ENCODE peak calls at places on chromosome 2, in six cellular contexts. R, U, N, W, Q and Y are unnamed samples.

GRCh38 chr2:17442334-17442733 is 75.9 kb downstream of the RAD51AP2 start:
- DNase-seq in U (no peak), N (no peak), Q (no peak), W (no peak), R (no peak), Y (no peak)

GRCh38 chr2:190847504-190848201 is 33.0 kb upstream of the GLS start:
- DNase-seq in W (no peak), N (no peak), Q (no peak), R (no peak), U (peak; percentile 89), Y (no peak)

GRCh38 chr2:219997341-219997851 is 370.0 kb downstream of the SLC4A3 start:
- DNase-seq in W (no peak), U (no peak), R (peak; percentile 49), N (peak; percentile 7), Q (peak; percentile 16), Y (peak; percentile 87)

GRCh38 chr2:48954935-48955334 is 199.4 kb downstream of the FSHR start:
- DNase-seq in Q (no peak), U (no peak), W (no peak), N (no peak), R (no peak), Y (no peak)

GRCh38 chr2:174683392-174683759 is 80.9 kb downstream of the CHRNA1 start:
- DNase-seq in N (no peak), Q (no peak), W (no peak), U (peak; percentile 56), R (peak; percentile 23), Y (no peak)

GRCh38 chr2:236555486-236555885 is 14.1 kb upstream of the ACKR3 start:
- DNase-seq in U (no peak), R (no peak), W (no peak), N (no peak), Q (no peak), Y (no peak)

GRCh38 chr2:238320648-238321281 is 447 bp downstream of the TRAF3IP1 start:
- DNase-seq in N (no peak), W (no peak), R (no peak), Q (no peak), U (no peak), Y (peak; percentile 84)

GRCh38 chr2:239674101-239674980 is 273.5 kb upstream of the HDAC4 start:
- DNase-seq in Q (no peak), U (no peak), W (no peak), N (no peak), R (no peak), Y (no peak)

GRCh38 chr2:19902272-19902730 is 518 bp upstream of the TTC32 start:
- DNase-seq in W (no peak), U (no peak), N (no peak), Q (no peak), R (no peak), Y (no peak)

GRCh38 chr2:212088353-212088752 is 450.2 kb downstream of the ERBB4 start:
- DNase-seq in W (no peak), U (no peak), N (no peak), Q (no peak), R (no peak), Y (no peak)

GRCh38 chr2:237577956-237578870 is 11.8 kb downstream of the PRLH start:
- DNase-seq in N (no peak), Q (no peak), U (no peak), R (no peak), W (no peak), Y (no peak)

GRCh38 chr2:188293601-188294482 is 2.2 kb downstream of the GULP1 start:
- DNase-seq in R (peak; percentile 75), U (peak; percentile 93), Q (peak; percentile 78), N (peak; percentile 81), W (peak; percentile 79), Y (peak; percentile 89)

GRCh38 chr2:240153418-240153817 is 13.0 kb upstream of the OTOS start:
- DNase-seq in W (no peak), R (no peak), U (no peak), N (no peak), Q (no peak), Y (no peak)

GRCh38 chr2:190149942-190150341 is 87.4 kb upstream of the MSTN start:
- DNase-seq in R (no peak), W (no peak), N (no peak), U (no peak), Q (no peak), Y (no peak)

GRCh38 chr2:62505649-62506420 is at the start of gene TMEM17:
- DNase-seq in U (peak; percentile 90), W (peak; percentile 87), N (peak; percentile 89), Q (peak; percentile 93), R (peak; percentile 96), Y (peak; percentile 83)

GRCh38 chr2:72980535-72981217 is 63.4 kb downstream of the EMX1 start:
- DNase-seq in R (no peak), N (no peak), U (no peak), Q (no peak), W (no peak), Y (no peak)

GRCh38 chr2:170966648-170967396 is 37.8 kb downstream of the GORASP2 start:
- DNase-seq in W (no peak), Q (no peak), N (no peak), R (no peak), U (no peak), Y (no peak)

GRCh38 chr2:205660521-205661124 is 21.7 kb upstream of the NRP2 start:
- DNase-seq in W (peak; percentile 13), R (peak; percentile 32), N (peak; percentile 28), Q (peak; percentile 10), U (no peak), Y (peak; percentile 53)

GRCh38 chr2:85887566-85888019 is 1.2 kb downstream of the ST3GAL5 start:
- DNase-seq in W (peak; percentile 62), R (peak; percentile 52), U (peak; percentile 50), Q (peak; percentile 68), N (peak; percentile 54), Y (peak; percentile 66)

GRCh38 chr2:150404147-150404546 is 83.3 kb downstream of the RND3 start:
- DNase-seq in N (no peak), W (no peak), R (no peak), U (peak; percentile 44), Q (no peak), Y (no peak)

GRCh38 chr2:208222351-208222750 is 32.5 kb downstream of the IDH1 start:
- DNase-seq in N (no peak), R (no peak), U (no peak), W (no peak), Q (no peak), Y (no peak)

GRCh38 chr2:156800065-156800556 is 363.9 kb downstream of the GPD2 start:
- DNase-seq in R (no peak), U (no peak), Q (no peak), W (no peak), N (no peak), Y (no peak)

GRCh38 chr2:134231965-134232340 is 21.9 kb upstream of the MGAT5 start:
- DNase-seq in W (no peak), R (no peak), N (no peak), U (no peak), Q (no peak), Y (no peak)

GRCh38 chr2:46811379-46812310 is 104.0 kb downstream of the MCFD2 start:
- DNase-seq in R (no peak), N (peak; percentile 1), W (no peak), U (no peak), Q (no peak), Y (no peak)

GRCh38 chr2:100667801-100668200 is 105.0 kb downstream of the PDCL3 start:
- DNase-seq in Q (no peak), U (no peak), W (no peak), N (no peak), R (no peak), Y (no peak)

GRCh38 chr2:150485871-150486538 is 1.5 kb downstream of the RND3 start:
- DNase-seq in U (peak; percentile 60), Q (peak; percentile 75), R (peak; percentile 75), W (peak; percentile 80), N (peak; percentile 66), Y (peak; percentile 79)

GRCh38 chr2:86695053-86695691 is 24.9 kb upstream of the RMND5A start:
- DNase-seq in W (peak; percentile 39), Q (no peak), N (no peak), U (no peak), R (no peak), Y (no peak)

GRCh38 chr2:108305901-108306300 is 17.2 kb downstream of the SULT1C2 start:
- DNase-seq in R (no peak), U (no peak), N (no peak), Q (no peak), W (no peak), Y (no peak)

GRCh38 chr2:167331636-167332232 is 443.5 kb downstream of the XIRP2 start:
- DNase-seq in U (no peak), N (no peak), Q (no peak), W (peak; percentile 22), R (no peak), Y (no peak)
- TF ChIP-seq CTCF in U (peak; percentile 13), N (no peak), Q (no peak), W (peak; percentile 21), R (no peak), Y (no peak)

DNA sequence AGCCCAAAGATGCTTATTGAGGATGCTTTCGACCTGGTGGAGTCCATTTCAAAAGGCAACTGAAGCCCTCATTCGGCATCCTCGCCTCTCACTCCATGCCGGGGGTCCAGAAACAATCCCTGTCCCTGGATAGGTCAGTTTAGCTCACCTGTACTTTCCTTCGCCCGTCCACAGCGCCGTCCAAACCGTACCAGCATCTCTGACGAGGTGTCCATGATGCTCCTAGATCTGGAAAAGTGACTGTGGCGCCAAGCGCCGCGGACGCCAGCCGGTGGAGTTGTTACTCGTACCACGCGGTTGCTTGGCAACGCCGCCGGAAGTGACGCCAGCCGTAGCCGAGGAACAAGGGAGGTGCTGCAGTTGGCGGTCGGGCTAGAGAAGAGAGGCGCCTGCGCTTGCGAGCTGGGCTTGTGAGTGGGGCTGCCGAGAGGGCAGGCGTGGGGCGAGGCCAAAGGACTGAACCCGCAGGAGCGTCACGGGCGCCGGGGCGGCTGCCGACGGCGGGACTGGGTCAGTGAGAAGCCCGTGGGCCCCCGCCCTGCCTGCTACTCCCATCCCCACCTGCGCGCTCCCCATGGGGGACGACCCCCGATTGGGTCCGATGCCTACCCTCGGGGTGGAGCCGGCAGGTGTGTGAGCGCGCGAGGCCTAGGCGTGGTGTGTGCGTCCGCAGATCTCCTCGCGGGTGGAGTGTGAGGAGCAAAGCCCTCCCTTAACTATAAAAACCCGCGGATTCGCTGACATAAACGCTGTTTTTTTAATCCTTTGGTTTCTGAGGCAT is at the start of the genes CFAP210 and PHOSPHO2:
- DNase-seq in R (peak; percentile 99), N (peak; percentile 99), Q (peak; percentile 99), W (peak; percentile 100), U (peak; percentile 96), Y (peak; percentile 98)
- TF ChIP-seq POLR2A in R (peak; percentile 79), N (peak; percentile 85), Q (peak; percentile 73), W (peak; percentile 93), U (peak; percentile 80), Y (no peak)

GRCh38 chr2:80086831-80087230 is 217.7 kb downstream of the LRRTM1 start:
- DNase-seq in U (no peak), N (no peak), R (no peak), W (no peak), Q (no peak), Y (no peak)
- TF ChIP-seq CTCF in U (no peak), N (no peak), R (no peak), W (no peak), Q (no peak), Y (no peak)

GRCh38 chr2:46471-47345 is at the start of gene FAM110C:
- DNase-seq in N (peak; percentile 78), Q (peak; percentile 93), W (peak; percentile 93), R (peak; percentile 79), U (no peak), Y (peak; percentile 38)
- TF ChIP-seq POLR2A in N (no peak), Q (peak; percentile 65), W (peak; percentile 63), R (no peak), U (no peak), Y (no peak)